ENCODE peak calls at places on chromosomes 6 and 20, in six cellular contexts. One of them, this sample, is unnamed.

GRCh38 chr6:158595223-158595622 is 35.3 kb downstream of the TMEM181 start:
- DNase-seq in SK-N-SH: peak; percentile 42
- DNase-seq in GM13976: no peak
- DNase-seq in progenitor cell of endocrine pancreas: no peak
- DNase-seq in HFF-Myc: no peak
- DNase-seq in HL-60: no peak
- DNase-seq in this sample: no peak

GRCh38 chr6:84390334-84390733 is 162.9 kb upstream of the CEP162 start:
- DNase-seq in SK-N-SH: no peak
- DNase-seq in HFF-Myc: no peak
- DNase-seq in progenitor cell of endocrine pancreas: no peak
- DNase-seq in HL-60: no peak
- DNase-seq in GM13976: no peak
- DNase-seq in this sample: no peak

GRCh38 chr6:78947529-78947928 is 80.2 kb downstream of the IRAK1BP1 start:
- DNase-seq in progenitor cell of endocrine pancreas: no peak
- DNase-seq in HL-60: no peak
- DNase-seq in GM13976: no peak
- DNase-seq in SK-N-SH: no peak
- DNase-seq in HFF-Myc: no peak
- DNase-seq in this sample: no peak

GRCh38 chr6:169985121-169986015 is 233.9 kb downstream of the ERMARD start:
- DNase-seq in HFF-Myc: no peak
- DNase-seq in SK-N-SH: no peak
- DNase-seq in progenitor cell of endocrine pancreas: no peak
- DNase-seq in HL-60: no peak
- DNase-seq in GM13976: no peak
- DNase-seq in this sample: no peak

GRCh38 chr20:32672315-32672981 is 1.3 kb downstream of the C20orf203 start:
- DNase-seq in HL-60: peak; percentile 88
- DNase-seq in progenitor cell of endocrine pancreas: no peak
- DNase-seq in HFF-Myc: no peak
- DNase-seq in GM13976: no peak
- DNase-seq in SK-N-SH: peak; percentile 25
- DNase-seq in this sample: no peak

GRCh38 chr6:109979033-109979921 is 1.2 kb downstream of the GPR6 start:
- DNase-seq in HFF-Myc: no peak
- DNase-seq in SK-N-SH: peak; percentile 66
- DNase-seq in progenitor cell of endocrine pancreas: no peak
- DNase-seq in HL-60: no peak
- DNase-seq in GM13976: no peak
- DNase-seq in this sample: no peak

GRCh38 chr6:1904898-1905297 is 295.2 kb downstream of the FOXC1 start:
- DNase-seq in HFF-Myc: no peak
- DNase-seq in SK-N-SH: no peak
- DNase-seq in HL-60: no peak
- DNase-seq in GM13976: no peak
- DNase-seq in progenitor cell of endocrine pancreas: no peak
- DNase-seq in this sample: no peak

GRCh38 chr20:61810066-61810708 is 255.5 kb downstream of the TAF4 start:
- DNase-seq in SK-N-SH: no peak
- DNase-seq in HL-60: no peak
- DNase-seq in HFF-Myc: no peak
- DNase-seq in progenitor cell of endocrine pancreas: no peak
- DNase-seq in GM13976: no peak
- DNase-seq in this sample: no peak

GRCh38 chr20:49699200-49699992 is 14.3 kb downstream of the B4GALT5 start:
- DNase-seq in GM13976: peak; percentile 58
- DNase-seq in SK-N-SH: no peak
- DNase-seq in HFF-Myc: no peak
- DNase-seq in progenitor cell of endocrine pancreas: no peak
- DNase-seq in HL-60: no peak
- DNase-seq in this sample: no peak

GRCh38 chr20:64110411-64111068 is 3.2 kb upstream of the NPBWR2 start:
- DNase-seq in SK-N-SH: peak; percentile 33
- DNase-seq in HL-60: no peak
- DNase-seq in HFF-Myc: no peak
- DNase-seq in progenitor cell of endocrine pancreas: no peak
- DNase-seq in GM13976: no peak
- DNase-seq in this sample: no peak

GRCh38 chr20:19741914-19742313 is 16.1 kb upstream of the RIN2 start:
- DNase-seq in progenitor cell of endocrine pancreas: no peak
- DNase-seq in HL-60: no peak
- DNase-seq in GM13976: no peak
- DNase-seq in HFF-Myc: no peak
- DNase-seq in SK-N-SH: no peak
- DNase-seq in this sample: no peak

GRCh38 chr20:50328996-50329898 is 138.6 kb downstream of the CEBPB start:
- DNase-seq in GM13976: no peak
- DNase-seq in SK-N-SH: no peak
- DNase-seq in HL-60: no peak
- DNase-seq in progenitor cell of endocrine pancreas: no peak
- DNase-seq in HFF-Myc: no peak
- DNase-seq in this sample: no peak

GRCh38 chr20:43569282-43569681 is 10.5 kb downstream of the SGK2 start:
- DNase-seq in SK-N-SH: no peak
- DNase-seq in HFF-Myc: no peak
- DNase-seq in GM13976: no peak
- DNase-seq in HL-60: no peak
- DNase-seq in progenitor cell of endocrine pancreas: no peak
- DNase-seq in this sample: no peak

GRCh38 chr20:43570496-43570895 is 11.7 kb downstream of the SGK2 start:
- DNase-seq in progenitor cell of endocrine pancreas: no peak
- DNase-seq in HFF-Myc: no peak
- DNase-seq in SK-N-SH: no peak
- DNase-seq in GM13976: no peak
- DNase-seq in HL-60: no peak
- DNase-seq in this sample: no peak

GRCh38 chr20:43571771-43572170 is 12.9 kb downstream of the SGK2 start:
- DNase-seq in GM13976: no peak
- DNase-seq in HL-60: no peak
- DNase-seq in progenitor cell of endocrine pancreas: no peak
- DNase-seq in SK-N-SH: no peak
- DNase-seq in HFF-Myc: no peak
- DNase-seq in this sample: no peak

GRCh38 chr20:43572891-43573290 is 14.1 kb downstream of the SGK2 start:
- DNase-seq in GM13976: no peak
- DNase-seq in HL-60: no peak
- DNase-seq in progenitor cell of endocrine pancreas: no peak
- DNase-seq in SK-N-SH: no peak
- DNase-seq in HFF-Myc: no peak
- DNase-seq in this sample: no peak

GRCh38 chr20:43571310-43571709 is 12.5 kb downstream of the SGK2 start:
- DNase-seq in HFF-Myc: no peak
- DNase-seq in GM13976: no peak
- DNase-seq in SK-N-SH: no peak
- DNase-seq in HL-60: no peak
- DNase-seq in progenitor cell of endocrine pancreas: no peak
- DNase-seq in this sample: no peak
- TF ChIP-seq CTCF in HFF-Myc: no peak
- TF ChIP-seq CTCF in GM13976: no peak
- TF ChIP-seq CTCF in SK-N-SH: no peak
- TF ChIP-seq CTCF in HL-60: no peak
- TF ChIP-seq CTCF in progenitor cell of endocrine pancreas: no peak
- TF ChIP-seq CTCF in this sample: no peak

DNA sequence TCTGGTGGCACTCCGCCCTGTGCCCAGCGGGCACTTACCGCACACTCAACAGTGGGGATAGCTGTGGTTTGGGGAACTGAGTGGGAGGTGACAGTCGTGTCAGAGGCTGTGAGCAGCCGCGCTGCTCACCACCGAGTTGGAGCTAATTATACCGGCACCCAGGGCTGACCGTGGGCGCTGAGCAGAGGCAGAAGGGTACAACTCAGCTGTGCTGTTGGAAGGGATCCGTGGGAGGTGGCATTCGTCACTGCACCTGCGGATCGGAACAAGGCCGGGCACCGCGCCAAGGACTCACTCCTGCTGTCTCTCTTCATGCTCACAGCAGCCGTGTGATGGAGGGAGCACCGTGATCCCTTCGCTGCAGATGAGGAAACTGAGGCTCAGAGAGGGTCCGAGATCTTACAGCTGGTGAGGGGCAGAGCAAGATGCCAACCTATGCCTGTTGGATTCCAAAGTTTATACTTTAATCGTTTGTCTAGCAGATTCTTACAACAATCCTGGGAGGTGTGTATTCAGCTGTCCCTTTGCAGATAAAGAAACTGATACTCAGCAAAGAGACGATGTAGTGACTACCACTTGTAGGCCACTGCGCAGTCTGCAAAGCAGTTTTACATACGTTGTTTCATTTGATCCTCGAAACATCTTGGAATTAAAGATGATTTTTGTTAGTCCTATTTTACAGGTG is 713 bp upstream of the ELMO2 start:
- DNase-seq in GM13976: peak; percentile 45
- DNase-seq in HL-60: peak; percentile 75
- DNase-seq in SK-N-SH: peak; percentile 23
- DNase-seq in progenitor cell of endocrine pancreas: no peak
- DNase-seq in HFF-Myc: no peak
- DNase-seq in this sample: no peak
- TF ChIP-seq CTCF in GM13976: no peak
- TF ChIP-seq CTCF in HL-60: no peak
- TF ChIP-seq CTCF in SK-N-SH: no peak
- TF ChIP-seq CTCF in progenitor cell of endocrine pancreas: no peak
- TF ChIP-seq CTCF in HFF-Myc: no peak
- TF ChIP-seq CTCF in this sample: no peak

GRCh38 chr6:13711384-13711725 is 280 bp downstream of the RANBP9 start:
- DNase-seq in HL-60: peak; percentile 73
- DNase-seq in SK-N-SH: no peak
- DNase-seq in HFF-Myc: no peak
- DNase-seq in GM13976: no peak
- DNase-seq in progenitor cell of endocrine pancreas: no peak
- DNase-seq in this sample: no peak
- TF ChIP-seq CTCF in HL-60: no peak
- TF ChIP-seq CTCF in SK-N-SH: peak; percentile 26
- TF ChIP-seq CTCF in HFF-Myc: no peak
- TF ChIP-seq CTCF in GM13976: no peak
- TF ChIP-seq CTCF in progenitor cell of endocrine pancreas: peak; percentile 33
- TF ChIP-seq CTCF in this sample: no peak

GRCh38 chr6:43495409-43495941 is 14.7 kb downstream of the LRRC73 start:
- DNase-seq in progenitor cell of endocrine pancreas: no peak
- DNase-seq in SK-N-SH: no peak
- DNase-seq in HL-60: peak; percentile 35
- DNase-seq in GM13976: no peak
- DNase-seq in HFF-Myc: no peak
- DNase-seq in this sample: no peak

GRCh38 chr6:43494766-43495165 is 15.4 kb downstream of the LRRC73 start:
- DNase-seq in HFF-Myc: no peak
- DNase-seq in GM13976: no peak
- DNase-seq in HL-60: no peak
- DNase-seq in SK-N-SH: no peak
- DNase-seq in progenitor cell of endocrine pancreas: no peak
- DNase-seq in this sample: no peak

GRCh38 chr6:43497694-43498093 is 12.5 kb downstream of the LRRC73 start:
- DNase-seq in SK-N-SH: no peak
- DNase-seq in progenitor cell of endocrine pancreas: no peak
- DNase-seq in HL-60: no peak
- DNase-seq in GM13976: no peak
- DNase-seq in HFF-Myc: no peak
- DNase-seq in this sample: no peak

GRCh38 chr6:43497129-43497396 is 13.1 kb downstream of the LRRC73 start:
- DNase-seq in HFF-Myc: no peak
- DNase-seq in GM13976: no peak
- DNase-seq in progenitor cell of endocrine pancreas: no peak
- DNase-seq in SK-N-SH: no peak
- DNase-seq in HL-60: no peak
- DNase-seq in this sample: no peak

DNA sequence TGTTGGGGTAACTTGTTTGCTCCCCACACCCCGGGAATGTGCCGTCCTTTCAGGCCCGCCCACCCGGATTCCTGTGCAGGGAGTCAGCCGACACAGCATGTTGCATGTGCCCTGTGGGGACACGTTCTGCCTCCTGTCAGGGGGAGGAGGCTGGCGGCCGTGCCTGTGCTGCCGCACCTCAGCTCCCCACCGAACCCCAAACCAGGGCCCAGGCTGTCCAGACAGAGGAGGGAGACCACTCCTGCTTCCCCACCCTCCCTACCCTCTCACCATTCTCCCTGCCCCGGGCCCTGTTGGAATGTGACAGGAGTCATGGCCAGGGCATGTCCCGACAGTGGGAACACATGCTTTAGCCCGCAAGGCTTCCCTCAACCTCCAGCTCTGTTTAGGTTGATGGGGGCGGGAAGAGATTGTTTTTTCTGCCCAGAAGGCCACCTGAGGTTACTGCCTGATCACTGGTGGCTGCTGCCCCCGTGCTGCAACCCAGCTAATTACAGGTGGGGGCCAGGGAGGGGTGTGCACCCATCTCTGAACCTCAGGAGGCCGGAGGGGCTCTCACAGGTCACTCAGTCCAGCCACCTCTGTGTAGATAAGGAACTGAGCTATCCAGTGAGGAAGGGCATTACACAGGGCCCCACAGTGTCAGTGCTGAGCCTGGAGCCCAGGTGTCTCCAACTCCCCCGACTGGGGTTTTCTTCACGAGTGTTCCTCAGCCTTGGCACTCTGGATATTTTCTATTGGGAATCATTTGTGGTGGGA is 13.6 kb downstream of the LRRC73 start:
- DNase-seq in SK-N-SH: peak; percentile 80
- DNase-seq in HFF-Myc: no peak
- DNase-seq in HL-60: no peak
- DNase-seq in GM13976: peak; percentile 68
- DNase-seq in progenitor cell of endocrine pancreas: no peak
- DNase-seq in this sample: peak; percentile 70
- TF ChIP-seq CTCF in SK-N-SH: peak; percentile 51
- TF ChIP-seq CTCF in HFF-Myc: peak; percentile 70
- TF ChIP-seq CTCF in HL-60: no peak
- TF ChIP-seq CTCF in GM13976: peak; percentile 45
- TF ChIP-seq CTCF in progenitor cell of endocrine pancreas: peak; percentile 47
- TF ChIP-seq CTCF in this sample: peak; percentile 32

GRCh38 chr20:58973179-58973578 is 7.9 kb upstream of the NELFCD start:
- DNase-seq in HL-60: no peak
- DNase-seq in SK-N-SH: no peak
- DNase-seq in progenitor cell of endocrine pancreas: no peak
- DNase-seq in HFF-Myc: no peak
- DNase-seq in GM13976: no peak
- DNase-seq in this sample: no peak
- TF ChIP-seq CTCF in HL-60: no peak
- TF ChIP-seq CTCF in SK-N-SH: no peak
- TF ChIP-seq CTCF in progenitor cell of endocrine pancreas: no peak
- TF ChIP-seq CTCF in HFF-Myc: no peak
- TF ChIP-seq CTCF in GM13976: no peak
- TF ChIP-seq CTCF in this sample: no peak

GRCh38 chr6:106556368-106556960 is 72.8 kb downstream of the RTN4IP1 start:
- DNase-seq in GM13976: no peak
- DNase-seq in HFF-Myc: no peak
- DNase-seq in HL-60: no peak
- DNase-seq in SK-N-SH: no peak
- DNase-seq in progenitor cell of endocrine pancreas: no peak
- DNase-seq in this sample: no peak
- TF ChIP-seq CTCF in GM13976: peak; percentile 16
- TF ChIP-seq CTCF in HFF-Myc: no peak
- TF ChIP-seq CTCF in HL-60: peak; percentile 1
- TF ChIP-seq CTCF in SK-N-SH: peak; percentile 68
- TF ChIP-seq CTCF in progenitor cell of endocrine pancreas: no peak
- TF ChIP-seq CTCF in this sample: peak; percentile 61